ENCODE peak calls at places on chromosome 11, in seven cellular contexts. O, I, R, E, T, G and U are unnamed samples. For H3K4me1, the result is how much of the 10 kb centered on the place peaks cover.

GRCh38 chr11:4022669-4023068 is 71.9 kb upstream of the RRM1 start:
- DNase-seq in G (no peak), T (no peak), R (no peak), I (no peak), E (no peak), O (no peak), U (no peak)

GRCh38 chr11:17692931-17693330 is 26.4 kb upstream of the MYOD1 start:
- DNase-seq in E (no peak), I (no peak), O (no peak), G (no peak), T (no peak), R (no peak), U (no peak)

GRCh38 chr11:7688238-7688826 is 15.0 kb upstream of the CYB5R2 start:
- DNase-seq in R (peak), G (peak), I (peak), O (peak), T (no peak), E (no peak), U (no peak)

GRCh38 chr11:57798905-57799559 is 37.4 kb downstream of the CTNND1 start:
- DNase-seq in R (no peak), G (peak), I (peak), O (peak), E (no peak), T (no peak), U (peak)

GRCh38 chr11:77171885-77172665 is 44.0 kb downstream of the MYO7A start:
- DNase-seq in T (no peak), O (peak), R (no peak), I (no peak), G (peak), E (peak), U (no peak)

GRCh38 chr11:102630598-102631448 is 5.7 kb upstream of the MMP20 start:
- DNase-seq in I (no peak), G (no peak), T (no peak), E (no peak), R (no peak), O (no peak), U (no peak)

GRCh38 chr11:131195801-131196517 is 174.5 kb upstream of the NTM start:
- DNase-seq in T (no peak), O (no peak), R (peak), I (no peak), G (no peak), E (no peak), U (no peak)

GRCh38 chr11:29685361-29685760 is 331.5 kb downstream of the KCNA4 start:
- DNase-seq in G (no peak), T (no peak), I (no peak), E (no peak), R (no peak), O (no peak), U (no peak)

GRCh38 chr11:118910309-118911112 is 15.2 kb downstream of the BCL9L start:
- DNase-seq in T (no peak), E (no peak), G (peak), R (no peak), I (no peak), O (peak), U (no peak)

GRCh38 chr11:19819148-19819547 is 106.5 kb downstream of the NAV2 start:
- DNase-seq in T (no peak), R (no peak), I (no peak), E (no peak), G (no peak), O (no peak), U (no peak)

GRCh38 chr11:43874738-43875137 is 5.9 kb upstream of the ALKBH3 start:
- DNase-seq in E (no peak), O (no peak), R (no peak), T (no peak), I (no peak), G (no peak), U (no peak)

GRCh38 chr11:10029386-10030121 is 264.5 kb downstream of the SBF2 start:
- DNase-seq in O (no peak), R (peak), G (no peak), T (no peak), E (no peak), I (no peak), U (no peak)

GRCh38 chr11:36131719-36132349 is 157.4 kb downstream of the COMMD9 start:
- DNase-seq in E (no peak), R (peak), G (peak), O (peak), I (no peak), T (no peak), U (no peak)

GRCh38 chr11:67344264-67344663 is 9.1 kb downstream of the POLD4 start:
- DNase-seq in I (no peak), R (no peak), E (no peak), O (no peak), G (no peak), T (no peak), U (no peak)

DNA sequence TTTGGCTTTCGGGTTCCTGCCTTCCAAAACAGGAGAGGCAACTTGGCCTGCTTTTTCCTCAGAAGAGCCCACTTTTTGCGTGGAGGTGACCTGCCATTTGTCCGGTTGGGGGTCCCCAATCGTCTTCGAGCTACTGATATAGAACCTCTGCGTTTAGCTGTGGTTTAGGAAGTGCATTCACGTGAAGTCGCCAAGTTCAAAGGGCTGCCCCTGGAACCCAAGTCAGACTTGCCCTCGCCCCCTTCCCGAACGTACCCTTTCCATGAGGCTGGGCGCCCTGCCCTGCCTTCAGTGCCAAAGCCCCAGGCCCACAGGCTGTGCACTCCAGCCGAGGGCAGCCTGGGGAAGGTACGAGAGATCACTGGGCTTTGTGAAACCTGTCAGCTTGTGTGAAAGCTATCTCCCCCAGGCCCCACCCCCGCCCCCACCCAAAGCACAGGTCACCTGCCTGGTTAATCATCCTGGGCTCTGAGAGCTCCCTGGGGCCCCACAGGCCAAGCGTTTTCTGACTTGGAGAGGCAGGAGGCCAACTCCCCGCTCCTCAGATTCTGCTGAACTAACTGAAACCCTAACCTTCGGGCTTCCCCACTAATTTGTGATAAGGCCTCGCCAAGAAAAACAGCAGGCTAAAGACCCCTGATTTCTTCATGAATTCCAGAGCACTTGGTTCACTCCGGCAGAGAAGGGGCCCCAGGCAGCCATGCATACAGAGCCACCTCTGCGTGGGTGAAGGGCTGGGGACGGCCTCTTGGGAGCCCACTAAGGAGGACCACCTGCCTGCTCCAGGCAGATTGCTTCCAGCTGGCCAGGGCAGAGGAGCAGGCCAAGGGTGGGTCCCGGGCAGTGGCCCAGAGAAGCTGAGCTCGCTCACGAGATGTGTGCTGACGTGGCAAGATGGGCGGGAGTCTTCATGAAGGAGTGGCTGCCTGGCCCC is 25.8 kb upstream of the KCNQ1OT1 start:
- DNase-seq in R (no peak), T (no peak), O (peak), E (no peak), I (no peak), G (peak), U (no peak)
- H3K27ac ChIP-seq in R (no peak), T (no peak), O (peak), E (no peak), I (no peak), G (no peak), U (no peak)

GRCh38 chr11:114827043-114827442 is 148.7 kb downstream of the NXPE2 start:
- DNase-seq in E (no peak), I (no peak), G (no peak), R (no peak), O (no peak), T (no peak), U (no peak)
- TF ChIP-seq SIN3A in E (no peak), I (no peak), G (no peak), R (no peak), O (no peak), T (no peak), U (no peak)

DNA sequence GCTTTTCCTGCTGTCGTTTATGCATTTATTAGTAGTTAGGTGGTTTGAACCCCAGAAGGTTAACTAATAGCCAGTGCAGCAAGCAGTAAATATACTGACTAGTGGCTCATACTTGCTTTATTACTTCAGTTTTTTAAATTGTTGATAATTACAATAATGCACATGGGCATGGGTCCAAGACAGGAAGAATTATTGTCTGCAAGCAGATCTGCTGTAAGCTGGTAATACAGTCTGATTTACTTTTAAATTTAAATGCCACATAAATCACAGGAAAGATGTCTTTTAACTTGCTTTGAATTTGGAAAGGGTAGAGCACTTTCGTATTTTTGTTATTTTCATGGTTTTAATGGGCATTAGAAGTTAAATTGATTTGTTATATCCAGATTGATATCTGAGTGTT is 27.1 kb downstream of the APLP2 start:
- DNase-seq in R (peak), G (no peak), T (no peak), E (no peak), O (no peak), I (no peak), U (no peak)
- H3K4me1 ChIP-seq in R (under half), G (under half), T (under half), E (under half), O (half or more), I (under half), U (half or more)

GRCh38 chr11:69539416-69540117 is 58.1 kb downstream of the LINC01488 start:
- DNase-seq in R (no peak), T (no peak), G (no peak), O (no peak), E (no peak), I (no peak), U (no peak)
- H3K27ac ChIP-seq in R (no peak), T (no peak), G (no peak), O (no peak), E (no peak), I (no peak), U (no peak)

DNA sequence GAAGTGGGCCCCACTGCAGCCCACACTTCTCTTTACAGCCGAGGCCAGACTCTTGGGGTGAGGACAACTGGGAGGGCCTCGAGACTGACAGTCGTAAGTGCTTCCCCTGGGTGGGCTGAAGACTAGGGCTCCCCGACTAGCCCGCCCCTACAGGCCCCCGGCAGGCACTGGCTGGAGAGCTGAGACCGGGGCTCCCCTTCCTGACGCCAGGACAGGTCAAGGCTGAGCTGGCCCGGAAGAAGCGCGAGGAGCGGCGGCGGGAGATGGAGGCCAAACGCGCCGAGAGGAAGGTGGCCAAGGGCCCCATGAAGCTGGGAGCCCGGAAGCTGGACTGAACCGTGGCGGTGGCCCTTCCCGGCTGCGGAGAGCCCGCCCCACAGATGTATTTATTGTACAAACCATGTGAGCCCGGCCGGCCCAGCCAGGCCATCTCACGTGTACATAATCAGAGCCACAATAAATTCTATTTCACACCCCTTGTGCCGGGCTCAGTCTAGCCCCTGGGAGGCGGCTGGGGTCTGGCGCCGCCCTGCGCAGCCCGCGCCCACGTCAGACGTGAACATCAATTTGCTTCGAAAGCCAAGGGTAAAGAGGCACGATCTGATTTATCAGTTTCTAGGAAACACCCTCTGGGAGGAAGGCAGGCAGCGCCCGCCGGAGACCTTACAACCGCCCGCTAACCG is 13.5 kb downstream of the SCYL1 start:
- DNase-seq in G (no peak), E (no peak), R (no peak), I (no peak), O (no peak), T (no peak), U (no peak)
- TF ChIP-seq SIN3A in G (no peak), E (no peak), R (no peak), I (no peak), O (no peak), T (no peak), U (no peak)

DNA sequence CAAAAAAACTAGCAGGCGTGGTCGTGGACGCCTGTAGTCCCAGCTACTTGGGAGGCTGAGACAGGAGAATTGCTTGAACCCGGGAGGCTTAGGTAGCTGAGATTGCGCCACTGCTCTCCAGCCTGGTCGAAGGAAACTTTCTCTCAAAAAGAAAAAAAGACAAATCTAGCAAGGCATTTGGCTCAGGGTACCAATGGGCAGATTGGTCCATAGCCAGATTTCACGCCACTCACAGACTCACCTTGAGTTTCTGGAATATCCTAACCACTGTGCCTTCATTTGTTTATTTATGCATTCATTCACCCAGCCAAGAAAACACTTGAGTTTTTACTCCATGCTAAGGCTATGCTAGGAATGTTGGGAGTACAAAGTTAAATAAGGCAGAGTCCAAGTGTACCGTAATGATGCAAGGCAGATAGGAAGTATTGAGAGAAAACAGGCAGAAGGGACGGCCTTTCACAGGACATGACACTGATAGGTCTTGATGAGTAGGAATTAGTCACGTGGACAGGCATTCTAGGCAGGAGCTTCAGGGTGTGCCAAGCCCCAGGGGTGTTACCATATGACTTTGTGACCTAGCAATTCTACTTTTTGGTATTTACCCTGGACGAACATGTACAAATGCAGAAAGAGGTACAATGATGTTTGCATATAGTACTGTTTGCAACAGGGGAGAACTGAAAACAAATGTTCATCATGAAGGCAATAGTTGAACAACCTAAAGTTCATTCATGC is 3.0 kb upstream of the PACSIN3 start:
- DNase-seq in O (peak), E (no peak), R (no peak), I (no peak), G (peak), T (no peak), U (peak)
- H3K4me1 ChIP-seq in O (half or more), E (under half), R (under half), I (under half), G (under half), T (under half), U (under half)

GRCh38 chr11:88338223-88338661 is 706 bp upstream of the CTSC start:
- DNase-seq in R (peak), T (no peak), O (peak), G (peak), E (no peak), I (no peak), U (peak)
- H3K27ac ChIP-seq in R (peak), T (peak), O (peak), G (peak), E (no peak), I (no peak), U (peak)

GRCh38 chr11:1746516-1746931 is 3.9 kb downstream of the IFITM10 start:
- DNase-seq in T (no peak), O (no peak), G (no peak), E (no peak), I (no peak), R (peak), U (no peak)
- TF ChIP-seq SIN3A in T (no peak), O (no peak), G (no peak), E (no peak), I (no peak), R (no peak), U (no peak)

GRCh38 chr11:86196924-86197323 is 47.6 kb upstream of the EED start:
- DNase-seq in T (no peak), G (peak), E (no peak), R (no peak), I (no peak), O (no peak), U (no peak)
- H3K4me1 ChIP-seq in T (under half), G (under half), E (under half), R (under half), I (under half), O (under half), U (under half)